ENCODE peak calls at places on chromosomes 11 and 22, in nine cellular contexts. H is lower leg skin, O is IMR-90, C is GM20000, X is ascending aorta, J is colonic mucosa, E is astrocyte, L is PC-3, A is breast epithelium. T is an unnamed sample.

GRCh38 chr11:36379653-36380052 is 83.6 kb downstream of the PRR5L start:
- DNase-seq in A (no peak), O (no peak), C (no peak), E (no peak), H (no peak), X (no peak), J (no peak), L (no peak), T (no peak)

GRCh38 chr11:68890490-68891231 is 13.0 kb downstream of the MRPL21 start:
- DNase-seq in L (no peak), O (peak), J (peak), X (peak), E (peak), H (peak), A (peak), C (no peak), T (no peak)

GRCh38 chr22:19175602-19176174 is 2.8 kb downstream of the SLC25A1 start:
- DNase-seq in O (no peak), H (no peak), X (no peak), A (no peak), L (no peak), E (no peak), J (no peak), C (no peak), T (no peak)

GRCh38 chr11:91163619-91164451 is 941.0 kb upstream of the CHORDC1 start:
- DNase-seq in J (no peak), O (peak), C (no peak), L (peak), X (no peak), E (peak), H (no peak), A (no peak), T (no peak)

GRCh38 chr22:11360632-11361031 is 4167.4 kb upstream of the OR11H1 start:
- DNase-seq in J (no peak), H (no peak), X (no peak), E (no peak), A (no peak), O (no peak), C (no peak), L (no peak), T (no peak)

GRCh38 chr11:7983832-7984590 is 3.1 kb upstream of the EIF3F start:
- DNase-seq in O (no peak), L (no peak), E (no peak), J (no peak), A (no peak), X (no peak), H (no peak), C (no peak), T (no peak)

GRCh38 chr11:117356126-117356761 is 28.6 kb downstream of the CEP164 start:
- DNase-seq in C (no peak), E (no peak), J (no peak), L (peak), O (no peak), H (no peak), A (no peak), X (no peak), T (no peak)

GRCh38 chr22:32996702-32997101 is 61.5 kb downstream of the SYN3 start:
- DNase-seq in X (peak), H (peak), E (no peak), C (no peak), A (no peak), L (no peak), J (no peak), O (no peak), T (peak)

GRCh38 chr11:11491014-11491413 is 130.8 kb downstream of the GALNT18 start:
- DNase-seq in H (no peak), E (no peak), A (no peak), C (no peak), L (no peak), X (no peak), O (no peak), J (no peak), T (no peak)

GRCh38 chr11:10975287-10975721 is 117.5 kb upstream of the ZBED5 start:
- DNase-seq in X (no peak), E (peak), A (no peak), J (no peak), O (no peak), L (no peak), H (no peak), C (no peak), T (no peak)

GRCh38 chr11:132052904-132053303 is 682.5 kb downstream of the NTM start:
- DNase-seq in O (no peak), C (no peak), J (no peak), L (no peak), H (no peak), A (no peak), X (no peak), E (no peak), T (no peak)

GRCh38 chr11:332651-333480 is 12.2 kb upstream of the IFITM3 start:
- DNase-seq in E (no peak), J (no peak), X (no peak), A (no peak), H (no peak), C (no peak), L (no peak), O (no peak), T (no peak)

GRCh38 chr22:49553076-49553475 is 274.6 kb downstream of the BRD1 start:
- DNase-seq in E (no peak), J (no peak), A (no peak), O (no peak), H (peak), L (no peak), X (peak), C (no peak), T (no peak)

GRCh38 chr11:18064450-18065048 is 18.5 kb upstream of the TPH1 start:
- DNase-seq in L (no peak), A (no peak), C (no peak), X (no peak), J (no peak), O (no peak), E (no peak), H (no peak), T (no peak)

GRCh38 chr11:85114786-85115185 is 512.4 kb downstream of the DLG2 start:
- DNase-seq in H (no peak), X (no peak), O (peak), L (peak), J (no peak), C (no peak), E (peak), A (no peak), T (no peak)

GRCh38 chr11:36702330-36703054 is 104.5 kb upstream of the RAG2 start:
- DNase-seq in H (no peak), X (no peak), E (peak), J (peak), L (peak), O (peak), C (peak), A (no peak), T (no peak)

GRCh38 chr22:36999463-36999862 is 19.8 kb downstream of the TST start:
- DNase-seq in X (no peak), J (no peak), E (no peak), A (no peak), O (no peak), L (no peak), C (no peak), H (no peak), T (no peak)
- TF ChIP-seq CTCF in X (no peak), J (no peak), E (no peak), A (no peak), O (no peak), L (no peak), C (no peak), H (no peak), T (no peak)

GRCh38 chr11:62732830-62733229 is 4.5 kb downstream of the TTC9C start:
- DNase-seq in J (no peak), H (no peak), E (no peak), C (no peak), L (peak), O (peak), X (no peak), A (no peak), T (no peak)
- TF ChIP-seq CTCF in J (no peak), H (no peak), E (no peak), C (no peak), L (peak), O (peak), X (no peak), A (no peak), T (peak)

GRCh38 chr11:79427126-79427525 is 13.7 kb downstream of the TENM4 start:
- DNase-seq in O (no peak), C (no peak), A (no peak), E (no peak), J (no peak), L (no peak), X (no peak), H (no peak), T (no peak)

GRCh38 chr11:79431535-79431934 is 9.3 kb downstream of the TENM4 start:
- DNase-seq in J (no peak), A (no peak), X (no peak), E (peak), C (no peak), H (no peak), O (peak), L (peak), T (no peak)

GRCh38 chr11:79428406-79428805 is 12.4 kb downstream of the TENM4 start:
- DNase-seq in C (no peak), L (no peak), O (no peak), H (no peak), J (no peak), X (no peak), E (peak), A (no peak), T (no peak)

GRCh38 chr11:79434263-79434662 is 6.6 kb downstream of the TENM4 start:
- DNase-seq in X (no peak), H (no peak), E (no peak), O (peak), A (no peak), L (no peak), J (no peak), C (peak), T (no peak)

GRCh38 chr11:79430280-79430679 is 10.6 kb downstream of the TENM4 start:
- DNase-seq in X (no peak), H (no peak), O (no peak), A (no peak), E (no peak), C (no peak), J (no peak), L (no peak), T (no peak)
- TF ChIP-seq CTCF in X (no peak), H (no peak), O (no peak), A (no peak), E (no peak), C (no peak), J (no peak), L (peak), T (no peak)

GRCh38 chr11:130369141-130369691 is 54.5 kb upstream of the ZBTB44 start:
- DNase-seq in J (no peak), H (no peak), E (no peak), C (no peak), O (no peak), X (no peak), A (peak), L (no peak), T (no peak)
- TF ChIP-seq CTCF in J (no peak), H (no peak), E (no peak), C (no peak), O (no peak), X (no peak), A (no peak), L (no peak), T (no peak)

DNA sequence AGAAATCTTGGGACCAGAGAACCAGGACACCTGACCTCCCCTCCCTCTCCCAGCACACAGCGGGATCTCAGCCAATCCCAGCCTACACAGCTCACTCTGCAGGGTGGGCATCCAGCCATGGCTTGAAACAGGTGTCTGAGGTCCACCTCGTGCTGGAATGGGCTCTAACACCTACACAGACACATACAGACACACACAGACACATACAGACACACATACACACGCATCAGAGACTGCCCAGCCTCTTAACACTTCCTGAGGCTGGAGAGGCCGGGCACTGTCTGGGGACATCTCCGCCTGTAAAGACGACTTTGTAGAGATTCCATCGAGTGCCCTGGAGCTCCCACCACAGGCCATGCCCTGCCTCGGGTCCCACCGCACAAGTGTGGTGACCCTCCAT is 36.7 kb downstream of the CAPN1 start:
- DNase-seq in A (no peak), X (no peak), E (no peak), L (no peak), J (no peak), O (no peak), C (no peak), H (peak), T (no peak)
- TF ChIP-seq CTCF in A (no peak), X (no peak), E (no peak), L (no peak), J (no peak), O (no peak), C (no peak), H (no peak), T (no peak)

GRCh38 chr11:12577746-12578644 is 96.2 kb upstream of the TEAD1 start:
- DNase-seq in L (peak), C (no peak), J (no peak), A (no peak), H (no peak), X (no peak), E (peak), O (no peak), T (no peak)
- TF ChIP-seq CTCF in L (no peak), C (no peak), J (no peak), A (no peak), H (no peak), X (no peak), E (no peak), O (no peak), T (peak)